ENCODE peak calls at places on chromosomes 2 and 18, in six cellular contexts. G is GM23248, K is SK-N-SH, T is Karpas-422, R is HCT116, H is GM23338. M is an unnamed sample. For H3K9me2, the result is how much of the 10 kb centered on the place peaks cover.

GRCh38 chr2:174025271-174026121 is 60.3 kb upstream of the SP3 start:
- DNase-seq in G (peak), K (peak), T (no peak), R (no peak), H (peak), M (no peak)

GRCh38 chr2:172196768-172197322 is 94.1 kb upstream of the DLX2 start:
- DNase-seq in G (peak), K (no peak), T (no peak), R (no peak), H (no peak), M (no peak)

GRCh38 chr18:74459877-74460276 is 2.8 kb upstream of the DIPK1C start:
- DNase-seq in G (peak), K (peak), T (no peak), R (no peak), H (peak), M (no peak)

GRCh38 chr2:172273910-172274571 is 153.3 kb upstream of the ITGA6 start:
- DNase-seq in G (no peak), K (no peak), T (no peak), R (no peak), H (no peak), M (no peak)

GRCh38 chr2:30940805-30941204 is 133.6 kb upstream of the CAPN13 start:
- DNase-seq in G (no peak), K (no peak), T (no peak), R (no peak), H (no peak), M (no peak)

GRCh38 chr2:217014298-217015116 is 154.6 kb upstream of the TNP1 start:
- DNase-seq in G (no peak), K (no peak), T (no peak), R (no peak), H (peak), M (no peak)

GRCh38 chr2:99863236-99863913 is 279.0 kb downstream of the AFF3 start:
- DNase-seq in G (no peak), K (no peak), T (no peak), R (no peak), H (no peak), M (no peak)

GRCh38 chr2:183162362-183162761 is 38.1 kb downstream of the NUP35 start:
- DNase-seq in G (peak), K (no peak), T (no peak), R (no peak), H (no peak), M (no peak)

GRCh38 chr2:203498161-203498560 is 36.9 kb downstream of the RAPH1 start:
- DNase-seq in G (peak), K (no peak), T (no peak), R (peak), H (no peak), M (no peak)

GRCh38 chr2:146874260-146874658 is 970.6 kb upstream of the ACVR2A start:
- DNase-seq in G (peak), K (no peak), T (no peak), R (peak), H (no peak), M (peak)

GRCh38 chr18:49668583-49669290 is 106.9 kb downstream of the LIPG start:
- DNase-seq in G (no peak), K (no peak), T (no peak), R (no peak), H (peak), M (no peak)

GRCh38 chr2:56626927-56627326 is 443.1 kb downstream of the CCDC85A start:
- DNase-seq in G (no peak), K (no peak), T (no peak), R (no peak), H (no peak), M (no peak)

GRCh38 chr2:56624181-56624580 is 440.4 kb downstream of the CCDC85A start:
- DNase-seq in G (no peak), K (no peak), T (no peak), R (no peak), H (no peak), M (no peak)
- H3K9me2 ChIP-seq in G (under half), K (under half), T (under half), R (under half), H (under half), M (under half)

GRCh38 chr2:80053522-80054338 is 250.8 kb downstream of the LRRTM1 start:
- DNase-seq in G (peak), K (no peak), T (no peak), R (no peak), H (no peak), M (no peak)
- H3K9me2 ChIP-seq in G (under half), K (under half), T (under half), R (under half), H (under half), M (under half)

GRCh38 chr18:43574974-43575373 is 297.7 kb upstream of the SYT4 start:
- DNase-seq in G (no peak), K (no peak), T (no peak), R (no peak), H (no peak), M (no peak)
- H3K9me2 ChIP-seq in G (under half), K (under half), T (under half), R (under half), H (under half), M (under half)

DNA sequence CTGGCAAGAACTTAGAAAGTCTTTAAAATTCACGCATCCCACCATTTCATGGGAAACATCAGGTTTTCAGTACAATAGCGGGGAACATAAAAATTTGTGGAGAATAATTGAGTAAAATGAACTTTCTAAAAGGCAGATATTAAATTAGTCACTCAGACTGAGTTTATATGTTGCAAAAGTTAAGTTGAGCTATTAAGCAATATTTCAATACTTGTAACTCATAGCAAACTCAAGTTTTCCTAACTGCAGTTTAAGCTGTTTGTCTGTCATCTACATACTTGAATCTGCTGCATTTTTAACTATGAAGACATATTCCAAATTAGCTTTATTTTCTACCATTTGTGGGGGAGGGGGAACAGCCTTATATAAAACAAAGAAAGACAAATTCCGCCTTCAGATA is 463.1 kb downstream of the TXNL1 start:
- DNase-seq in G (peak), K (no peak), T (no peak), R (no peak), H (no peak), M (no peak)
- H3K9me2 ChIP-seq in G (under half), K (under half), T (under half), R (under half), H (under half), M (under half)

GRCh38 chr2:1790996-1791395 is 46.7 kb upstream of the PXDN start:
- DNase-seq in G (no peak), K (no peak), T (no peak), R (no peak), H (no peak), M (no peak)

GRCh38 chr2:1791670-1792069 is 47.4 kb upstream of the PXDN start:
- DNase-seq in G (peak), K (no peak), T (no peak), R (no peak), H (no peak), M (no peak)

GRCh38 chr2:1788478-1788959 is 44.2 kb upstream of the PXDN start:
- DNase-seq in G (no peak), K (no peak), T (no peak), R (no peak), H (no peak), M (no peak)

GRCh38 chr2:1789610-1790009 is 45.3 kb upstream of the PXDN start:
- DNase-seq in G (no peak), K (no peak), T (no peak), R (no peak), H (peak), M (no peak)

GRCh38 chr2:1790473-1790872 is 46.2 kb upstream of the PXDN start:
- DNase-seq in G (no peak), K (no peak), T (no peak), R (no peak), H (no peak), M (peak)
- H3K9me2 ChIP-seq in G (under half), K (under half), T (under half), R (under half), H (under half), M (under half)